ENCODE peak calls at places on chromosomes 12 and 14, in five cellular contexts. M is right cardiac atrium, Z is left ventricle myocardium inferior, R is PC-9, K is K562. O is an unnamed sample.

GRCh38 chr14:100425454-100425814 is 102.3 kb downstream of the SLC25A47 start:
- DNase-seq in M (no peak), R (no peak), Z (no peak), K (no peak), O (no peak)

GRCh38 chr14:83172363-83172762 is 1638.7 kb upstream of the SEL1L start:
- DNase-seq in R (no peak), M (no peak), Z (no peak), K (no peak), O (no peak)

GRCh38 chr12:116959845-116960514 is 49.2 kb downstream of the FBXW8 start:
- DNase-seq in K (no peak), M (no peak), Z (no peak), R (no peak), O (no peak)

GRCh38 chr12:124374567-124374966 is 79.7 kb downstream of the RFLNA start:
- DNase-seq in R (no peak), K (no peak), Z (no peak), M (no peak), O (no peak)

GRCh38 chr12:4819654-4820053 is 90.1 kb upstream of the KCNA1 start:
- DNase-seq in Z (no peak), K (no peak), M (no peak), R (no peak), O (no peak)

GRCh38 chr12:2052861-2053674 is at the start of gene CACNA1C:
- DNase-seq in R (no peak), Z (peak; percentile 66), M (peak; percentile 62), K (no peak), O (peak; percentile 76)

GRCh38 chr12:32454866-32455265 is 55.5 kb downstream of the FGD4 start:
- DNase-seq in Z (no peak), R (no peak), K (no peak), M (no peak), O (no peak)

GRCh38 chr14:102222009-102222575 is 82.4 kb downstream of the WDR20 start:
- DNase-seq in Z (no peak), K (no peak), R (no peak), M (no peak), O (no peak)

GRCh38 chr12:29008786-29009185 is 140.3 kb upstream of the FAR2 start:
- DNase-seq in K (no peak), Z (no peak), M (no peak), R (no peak), O (no peak)

GRCh38 chr12:11805680-11806079 is 156.2 kb downstream of the ETV6 start:
- DNase-seq in M (no peak), K (no peak), Z (no peak), R (no peak), O (no peak)

GRCh38 chr12:23472329-23472971 is 477.0 kb downstream of the SOX5 start:
- DNase-seq in M (no peak), Z (no peak), K (peak; percentile 35), R (no peak), O (no peak)

GRCh38 chr14:26761532-26761931 is 163.7 kb upstream of the NOVA1 start:
- DNase-seq in Z (no peak), M (no peak), K (no peak), R (no peak), O (no peak)

GRCh38 chr12:93127107-93127560 is 198.0 kb upstream of the EEA1 start:
- DNase-seq in K (no peak), Z (no peak), M (peak; percentile 28), R (no peak), O (no peak)

GRCh38 chr12:42735869-42736361 is 146.4 kb upstream of the PRICKLE1 start:
- DNase-seq in Z (peak; percentile 67), M (peak; percentile 68), R (no peak), K (no peak), O (no peak)

GRCh38 chr14:78566017-78566858 is 396.1 kb downstream of the NRXN3 start:
- DNase-seq in K (peak; percentile 66), R (no peak), Z (peak; percentile 59), M (peak; percentile 69), O (peak; percentile 51)

GRCh38 chr14:50501642-50502041 is 30.7 kb downstream of the MAP4K5 start:
- DNase-seq in R (no peak), K (no peak), Z (no peak), M (no peak), O (no peak)

GRCh38 chr12:109773384-109774011 is 59.7 kb downstream of the TRPV4 start:
- DNase-seq in R (peak; percentile 90), Z (no peak), M (no peak), K (no peak), O (no peak)

GRCh38 chr12:30977124-30977523 is 50.6 kb downstream of the TSPAN11 start:
- DNase-seq in Z (no peak), K (no peak), M (no peak), R (no peak), O (no peak)

GRCh38 chr12:54993181-54993835 is 8.7 kb upstream of the TESPA1 start:
- DNase-seq in Z (no peak), K (peak; percentile 79), M (no peak), R (peak; percentile 62), O (no peak)

GRCh38 chr12:54988402-54989054 is 4.0 kb upstream of the TESPA1 start:
- DNase-seq in Z (peak; percentile 92), R (no peak), M (peak; percentile 75), K (peak; percentile 87), O (no peak)

GRCh38 chr12:54991992-54992377 is 7.4 kb upstream of the TESPA1 start:
- DNase-seq in K (no peak), Z (no peak), M (no peak), R (no peak), O (no peak)

GRCh38 chr12:54989829-54990228 is 5.3 kb upstream of the TESPA1 start:
- DNase-seq in M (no peak), K (no peak), R (no peak), Z (no peak), O (no peak)

GRCh38 chr12:54991161-54991991 is 6.8 kb upstream of the TESPA1 start:
- DNase-seq in R (no peak), Z (no peak), M (no peak), K (no peak), O (no peak)
- H3K4me1 ChIP-seq in R (no peaks in the 10 kb centered on the region), Z (peaks cover 16% of the 10 kb centered on the region), M (no peaks in the 10 kb centered on the region), K (peaks cover 5% of the 10 kb centered on the region), O (no peaks in the 10 kb centered on the region)

DNA sequence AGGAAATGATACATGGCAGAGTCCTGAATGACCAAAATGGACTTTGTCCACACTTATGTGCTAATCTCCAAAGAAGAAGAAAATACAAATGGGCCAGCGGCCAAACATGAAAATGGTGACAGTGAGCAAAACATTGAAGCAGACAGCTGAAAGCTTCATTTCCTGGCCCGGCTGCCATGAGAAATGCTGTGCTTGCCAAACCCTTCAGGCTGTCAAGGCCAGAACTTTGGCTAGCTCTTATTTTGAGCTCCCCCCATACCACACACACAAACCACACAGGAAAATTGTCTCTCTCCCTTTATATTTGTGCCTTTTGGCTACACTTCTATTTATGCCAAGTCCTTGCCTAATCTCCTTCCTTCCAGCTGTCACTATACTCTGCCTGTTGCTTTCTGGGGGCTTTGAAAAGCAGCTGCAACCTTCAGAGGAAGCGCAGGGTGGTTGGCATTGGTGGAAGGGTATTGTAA is 323.8 kb downstream of the RAD51B start:
- DNase-seq in K (no peak), R (no peak), Z (peak; percentile 80), M (peak; percentile 84), O (no peak)
- H3K4me1 ChIP-seq in K (no peaks in the 10 kb centered on the region), R (peaks cover 71% of the 10 kb centered on the region), Z (peaks cover 67% of the 10 kb centered on the region), M (peaks cover 10% of the 10 kb centered on the region), O (peaks cover 78% of the 10 kb centered on the region)

DNA sequence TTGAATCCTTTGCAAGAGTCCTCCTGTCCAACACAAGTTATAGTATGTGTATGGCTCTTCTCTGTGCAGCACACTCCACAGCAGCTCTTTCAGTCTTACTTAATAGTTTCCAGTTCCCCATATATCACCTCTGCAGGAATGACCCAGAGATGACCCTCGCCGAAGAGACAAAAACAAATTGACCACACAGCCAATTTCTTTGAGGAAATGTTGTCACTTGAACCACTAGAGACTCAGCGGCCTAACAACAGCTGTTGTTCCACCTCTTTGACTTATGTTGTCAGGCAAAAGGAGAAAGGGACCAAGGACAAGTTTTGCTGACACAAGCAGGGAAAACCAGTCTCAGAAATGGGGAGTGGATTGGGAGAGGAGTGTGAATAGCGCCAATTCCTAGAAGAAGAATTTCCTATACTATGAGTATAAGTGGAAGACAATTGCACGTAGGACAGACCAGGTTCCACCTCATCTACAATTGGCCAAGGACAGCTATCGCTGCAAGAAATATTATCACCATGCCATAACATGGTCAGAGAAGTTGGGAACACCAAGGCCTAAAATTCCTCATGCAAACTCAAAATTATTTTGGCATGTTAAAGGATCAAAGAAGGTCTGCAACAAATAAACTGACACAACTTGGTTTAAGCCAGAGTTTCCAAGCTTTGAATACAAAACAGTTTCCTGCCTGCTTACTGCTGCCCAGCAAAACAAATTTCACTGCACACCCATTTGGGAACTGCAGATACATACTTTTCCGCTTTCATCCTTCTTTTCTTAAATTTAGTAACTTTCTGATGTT is 41.7 kb upstream of the ITPR2 start:
- DNase-seq in Z (no peak), K (peak; percentile 7), M (no peak), R (no peak), O (no peak)
- H3K4me1 ChIP-seq in Z (peaks cover 40% of the 10 kb centered on the region), K (no peaks in the 10 kb centered on the region), M (peaks cover 8% of the 10 kb centered on the region), R (peaks cover 13% of the 10 kb centered on the region), O (no peaks in the 10 kb centered on the region)

GRCh38 chr12:67650127-67650495 is 1.6 kb downstream of the DYRK2 start:
- DNase-seq in Z (peak; percentile 55), K (peak; percentile 10), R (no peak), M (peak; percentile 27), O (no peak)
- H3K4me1 ChIP-seq in Z (peaks cover 76% of the 10 kb centered on the region), K (peaks cover 32% of the 10 kb centered on the region), R (peaks cover 66% of the 10 kb centered on the region), M (peaks cover 10% of the 10 kb centered on the region), O (peaks cover 29% of the 10 kb centered on the region)

DNA sequence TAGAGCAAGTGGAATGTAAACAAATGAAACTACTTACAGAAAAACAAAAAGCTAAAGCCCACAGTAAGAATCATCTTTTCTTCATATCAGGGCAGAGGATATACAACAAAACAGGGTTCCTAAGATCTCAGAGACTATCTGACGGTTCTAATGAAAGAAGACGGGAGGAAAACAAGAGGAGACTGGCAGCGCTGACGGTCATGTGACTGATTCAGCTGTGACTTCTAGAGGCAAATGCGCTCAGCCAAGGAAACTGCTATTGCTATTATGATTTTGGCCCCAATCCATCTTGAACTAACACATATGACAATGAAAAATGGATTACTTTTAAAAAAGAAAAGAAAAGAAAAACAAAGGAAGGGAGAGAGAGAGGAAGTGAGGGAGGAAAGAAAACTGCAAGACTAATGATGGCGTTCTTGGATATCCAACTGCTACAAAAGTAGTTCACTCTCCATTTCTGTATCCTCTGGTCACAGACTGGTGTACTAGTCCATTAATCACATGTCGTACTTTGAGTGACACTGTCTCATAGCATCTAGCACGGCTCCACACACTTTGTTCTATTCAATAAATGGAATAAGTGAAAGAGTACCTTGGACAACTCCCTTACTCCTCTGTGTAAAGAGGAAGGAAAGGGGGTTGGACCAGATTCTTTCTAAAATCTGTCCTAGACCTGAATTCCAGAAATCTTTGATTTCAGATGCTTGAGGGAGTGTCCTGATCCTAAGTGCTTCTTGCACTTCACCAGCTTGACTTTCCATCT is 119.3 kb downstream of the DAD1 start:
- DNase-seq in M (no peak), R (no peak), K (no peak), Z (no peak), O (no peak)
- H3K4me1 ChIP-seq in M (peaks cover 6% of the 10 kb centered on the region), R (peaks cover 24% of the 10 kb centered on the region), K (peaks cover 3% of the 10 kb centered on the region), Z (peaks cover 33% of the 10 kb centered on the region), O (peaks cover 62% of the 10 kb centered on the region)